ENCODE peak calls at places on chromosomes 5 and 9, in four cellular contexts. T is kidney epithelial cell, L is RWPE2, F is AG04450. Q is an unnamed sample.

GRCh38 chr5:150122158-150122510 is 33.5 kb downstream of the PDGFRB start:
- DNase-seq in T (no peak), L (peak), F (no peak), Q (no peak)

GRCh38 chr5:37774912-37775483 is 64.8 kb downstream of the GDNF start:
- DNase-seq in T (no peak), L (no peak), F (no peak), Q (no peak)

GRCh38 chr9:17380126-17380861 is 198.6 kb upstream of the SH3GL2 start:
- DNase-seq in T (no peak), L (no peak), F (no peak), Q (no peak)

GRCh38 chr9:121298016-121298538 is 30.1 kb downstream of the GSN start:
- DNase-seq in T (no peak), L (no peak), F (no peak), Q (no peak)

GRCh38 chr5:10452768-10453331 is 11.2 kb downstream of the ROPN1L start:
- DNase-seq in T (peak), L (no peak), F (peak), Q (peak)

GRCh38 chr5:170414786-170415185 is 25.6 kb upstream of the KCNMB1 start:
- DNase-seq in T (no peak), L (no peak), F (no peak), Q (no peak)

GRCh38 chr9:112841261-112841660 is 49.4 kb downstream of the SLC46A2 start:
- DNase-seq in T (no peak), L (no peak), F (no peak), Q (no peak)

GRCh38 chr5:149514512-149514911 is 36.7 kb downstream of the CSNK1A1 start:
- DNase-seq in T (no peak), L (no peak), F (no peak), Q (no peak)

GRCh38 chr5:91381774-91382492 is 1.2 kb downstream of the ARRDC3 start:
- DNase-seq in T (peak), L (peak), F (peak), Q (peak)

DNA sequence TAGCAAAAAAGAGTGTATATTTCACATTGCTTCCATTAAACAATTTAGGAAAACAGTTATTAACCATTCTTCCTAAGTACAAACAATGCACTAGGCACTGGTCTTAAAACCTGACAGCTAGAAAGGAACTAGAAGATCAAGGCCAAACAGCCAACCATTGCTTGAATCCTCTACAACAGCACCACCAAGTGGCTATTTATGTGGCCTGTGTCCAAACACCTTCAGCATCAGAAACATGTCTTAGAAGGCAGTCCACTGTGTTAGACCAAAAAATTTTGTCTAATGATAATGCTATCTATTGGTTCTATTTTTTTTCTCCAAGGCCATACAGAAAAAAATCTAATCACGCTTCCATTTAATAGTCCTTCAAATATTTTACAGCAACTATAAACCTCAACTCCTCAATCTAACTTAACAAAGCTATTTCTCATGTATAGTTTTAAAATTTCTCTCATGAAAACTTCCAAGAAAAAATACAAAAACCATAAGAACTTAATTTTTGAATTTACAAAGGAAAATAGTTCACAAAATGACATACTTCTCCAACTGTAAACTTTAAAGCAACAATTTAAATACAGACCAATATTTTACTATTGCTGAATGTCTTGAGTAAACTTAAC is 36.1 kb downstream of the CAAP1 start:
- DNase-seq in T (peak), L (no peak), F (no peak), Q (no peak)
- TF ChIP-seq CTCF in T (peak), L (peak), F (peak), Q (peak)

GRCh38 chr9:69824497-69825252 is 4.1 kb downstream of the CFAP95 start:
- DNase-seq in T (no peak), L (no peak), F (no peak), Q (no peak)
- H3K4me3 ChIP-seq in T (no peak), L (no peak), F (no peak), Q (no peak)

DNA sequence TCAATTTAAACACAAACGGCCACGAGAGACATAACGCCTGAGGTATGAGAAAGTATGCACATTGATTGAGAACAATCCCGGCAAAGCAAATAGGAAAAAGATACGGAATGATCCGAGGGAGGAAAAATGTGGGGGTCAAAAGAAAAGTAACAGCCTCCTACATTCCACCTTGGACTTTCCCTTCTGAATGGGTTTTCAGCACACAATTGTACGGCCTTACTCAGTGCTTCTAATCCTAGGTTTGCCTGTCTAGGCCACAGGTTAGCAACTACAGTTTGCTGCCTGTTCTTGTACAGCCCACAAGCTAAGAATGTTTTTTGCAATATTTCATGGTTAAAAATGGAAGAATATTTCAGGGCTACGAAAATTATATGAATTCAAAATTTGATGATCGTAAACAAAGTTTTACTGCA is 46.2 kb upstream of the RNF20 start:
- DNase-seq in T (no peak), L (no peak), F (no peak), Q (no peak)
- TF ChIP-seq CTCF in T (no peak), L (no peak), F (no peak), Q (no peak)

DNA sequence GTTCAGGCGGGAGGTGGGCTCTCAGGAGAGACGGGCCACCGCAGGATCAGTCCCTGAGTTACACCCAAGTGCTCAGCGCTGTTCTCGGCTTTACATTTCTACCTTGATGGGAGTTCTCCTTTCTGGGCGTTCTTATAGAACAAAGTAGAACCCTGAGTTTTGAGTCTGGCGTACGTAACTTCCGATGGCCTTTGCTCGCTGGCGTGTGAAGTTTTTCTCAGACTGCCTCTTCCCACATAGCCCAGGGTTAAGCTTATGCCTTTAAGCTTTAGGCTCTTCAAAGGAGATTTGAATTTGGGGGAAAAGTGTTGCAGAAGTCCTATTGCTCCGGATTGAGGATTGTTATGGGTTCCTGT is 13.7 kb upstream of the FBP2 start:
- DNase-seq in T (no peak), L (no peak), F (no peak), Q (no peak)
- H3K4me3 ChIP-seq in T (no peak), L (no peak), F (no peak), Q (no peak)

DNA sequence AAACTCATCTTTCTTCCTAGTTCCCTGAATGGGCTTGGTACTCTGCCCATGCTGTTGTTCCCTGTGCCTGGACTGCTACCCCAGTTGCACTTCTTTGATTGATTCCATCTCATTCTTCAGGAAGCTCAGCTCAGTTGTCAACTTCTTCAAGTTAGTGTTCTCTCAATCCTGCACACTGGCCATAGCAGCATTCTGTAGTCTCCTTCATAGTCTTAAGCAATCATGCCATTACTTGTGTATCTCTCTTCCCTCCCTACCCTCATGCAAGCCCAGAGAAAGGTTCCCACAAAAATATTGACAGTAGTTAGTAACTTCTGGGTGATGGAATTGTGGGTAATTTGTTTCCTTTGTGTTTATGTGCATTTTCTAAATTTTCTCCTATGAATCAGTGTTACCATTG is 5.5 kb downstream of the KDM4C start:
- DNase-seq in T (no peak), L (no peak), F (no peak), Q (no peak)
- TF ChIP-seq CTCF in T (no peak), L (no peak), F (no peak), Q (no peak)

DNA sequence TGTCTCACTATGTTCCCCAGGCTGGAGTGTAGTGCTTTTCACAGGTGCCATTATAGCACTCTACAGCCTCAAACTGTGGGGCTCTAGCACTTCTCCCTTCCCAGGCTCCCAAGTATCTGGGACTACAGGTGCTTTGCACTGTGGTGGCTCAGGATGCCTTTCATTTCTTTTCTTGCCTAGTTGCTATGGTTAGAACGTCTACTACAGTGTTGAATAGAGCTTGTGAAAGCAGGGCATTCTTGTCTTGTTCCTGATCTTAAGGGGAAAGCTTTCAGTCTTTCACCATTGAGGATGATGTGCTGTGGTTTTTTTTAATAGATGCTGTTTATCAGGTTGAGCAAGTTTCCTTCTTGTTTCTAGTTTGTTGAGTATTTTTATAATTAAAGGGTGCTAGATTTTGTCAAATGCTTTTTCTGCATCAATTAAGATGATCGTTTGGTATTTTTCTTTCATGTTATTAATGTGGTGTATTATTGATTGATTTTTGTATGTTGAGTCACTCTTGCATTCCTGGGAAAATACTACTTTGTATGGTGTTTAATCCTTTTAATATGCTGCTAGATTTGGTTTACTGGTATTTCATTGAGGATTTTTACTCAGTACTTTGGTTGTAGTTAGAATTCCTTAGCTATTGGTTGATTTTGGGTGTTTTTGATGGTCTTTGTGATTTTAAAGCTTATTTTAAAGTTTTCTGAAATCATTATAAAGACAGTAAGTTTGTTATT is 35.6 kb downstream of the GPBP1 start:
- DNase-seq in T (no peak), L (no peak), F (no peak), Q (no peak)
- H3K4me3 ChIP-seq in T (no peak), L (no peak), F (no peak), Q (no peak)

GRCh38 chr5:137831526-137831925 is 36.1 kb upstream of the MYOT start:
- DNase-seq in T (no peak), L (no peak), F (no peak), Q (no peak)
- TF ChIP-seq CTCF in T (peak), L (peak), F (no peak), Q (peak)

GRCh38 chr9:36818242-36818938 is 215.7 kb downstream of the PAX5 start:
- DNase-seq in T (no peak), L (peak), F (no peak), Q (no peak)
- H3K4me3 ChIP-seq in T (no peak), L (no peak), F (no peak), Q (no peak)

Q was measured in retinal pigment epithelial cell.